ENCODE peak calls at places on chromosomes 13 and 19, in six cellular contexts. T is heart right ventricle; Y is body of pancreas; P is psoas muscle; V is adrenal gland; Q is CD8-positive, alpha-beta T cell. U is an unnamed sample.

GRCh38 chr13:30464496-30465351 is 1.0 kb downstream of the HMGB1 start:
- DNase-seq in T (peak; percentile 84), Y (peak; percentile 76), P (peak; percentile 78), V (peak; percentile 69), Q (peak; percentile 78), U (peak; percentile 87)

GRCh38 chr13:44068169-44068568 is 188.5 kb downstream of the LACC1 start:
- DNase-seq in T (no peak), Y (no peak), P (no peak), V (no peak), Q (no peak), U (no peak)

GRCh38 chr19:48398329-48399235 is 5.1 kb downstream of the GRIN2D start:
- DNase-seq in T (peak; percentile 52), Y (peak; percentile 57), P (peak; percentile 83), V (peak; percentile 58), Q (peak; percentile 79), U (peak; percentile 78)

GRCh38 chr19:17680235-17680722 is 7.9 kb downstream of the UNC13A start:
- DNase-seq in T (peak; percentile 88), Y (peak; percentile 19), P (peak; percentile 78), V (peak; percentile 84), Q (peak; percentile 31), U (peak; percentile 59)

GRCh38 chr13:100751826-100752225 is 77.2 kb upstream of the TMTC4 start:
- DNase-seq in T (no peak), Y (no peak), P (no peak), V (no peak), Q (no peak), U (no peak)

GRCh38 chr13:48896312-48896711 is 79.4 kb upstream of the FNDC3A start:
- DNase-seq in T (no peak), Y (no peak), P (no peak), V (no peak), Q (no peak), U (no peak)

GRCh38 chr13:38090913-38091312 is 221.3 kb upstream of the TRPC4 start:
- DNase-seq in T (no peak), Y (no peak), P (no peak), V (no peak), Q (no peak), U (no peak)

GRCh38 chr19:14248578-14249011 is 42.6 kb upstream of the ADGRL1 start:
- DNase-seq in T (peak; percentile 40), Y (no peak), P (no peak), V (no peak), Q (peak; percentile 24), U (peak; percentile 45)

GRCh38 chr13:42466609-42467008 is 107.3 kb upstream of the TNFSF11 start:
- DNase-seq in T (no peak), Y (no peak), P (no peak), V (no peak), Q (no peak), U (no peak)

GRCh38 chr13:62320129-62320724 is 904.6 kb upstream of the PCDH20 start:
- DNase-seq in T (no peak), Y (no peak), P (no peak), V (no peak), Q (no peak), U (no peak)

GRCh38 chr13:85724554-85725432 is 74.4 kb downstream of the SLITRK6 start:
- DNase-seq in T (no peak), Y (no peak), P (no peak), V (no peak), Q (no peak), U (no peak)

GRCh38 chr13:28679628-28680027 is 20.7 kb downstream of the POMP start:
- DNase-seq in T (no peak), Y (no peak), P (no peak), V (no peak), Q (no peak), U (no peak)

GRCh38 chr19:4172861-4173473 is 9.4 kb downstream of the SIRT6 start:
- DNase-seq in T (peak; percentile 56), Y (peak; percentile 65), P (peak; percentile 67), V (peak; percentile 57), Q (peak; percentile 77), U (peak; percentile 74)

GRCh38 chr19:29811125-29812079 is at the start of gene CCNE1:
- DNase-seq in T (peak; percentile 95), Y (peak; percentile 96), P (peak; percentile 96), V (peak; percentile 90), Q (peak; percentile 98), U (peak; percentile 96)

GRCh38 chr19:40512473-40513344 is 45.9 kb downstream of the SPTBN4 start:
- DNase-seq in T (no peak), Y (no peak), P (no peak), V (peak; percentile 40), Q (no peak), U (no peak)

GRCh38 chr19:55228015-55228391 is 560 bp downstream of the TMEM86B start:
- DNase-seq in T (peak; percentile 73), Y (no peak), P (no peak), V (no peak), Q (no peak), U (peak; percentile 28)

GRCh38 chr19:18292810-18293641 is 11.6 kb upstream of the JUND start:
- DNase-seq in T (peak; percentile 90), Y (peak; percentile 62), P (peak; percentile 85), V (peak; percentile 97), Q (peak; percentile 45), U (peak; percentile 94)

GRCh38 chr13:60572003-60572792 is 175.2 kb downstream of the TDRD3 start:
- DNase-seq in T (no peak), Y (no peak), P (no peak), V (peak; percentile 35), Q (no peak), U (no peak)

GRCh38 chr13:56893843-56894242 is 246.9 kb upstream of the PRR20A start:
- DNase-seq in T (no peak), Y (no peak), P (no peak), V (no peak), Q (no peak), U (no peak)

GRCh38 chr13:74289861-74290260 is 155.7 kb upstream of the KLF12 start:
- DNase-seq in T (no peak), Y (no peak), P (no peak), V (no peak), Q (no peak), U (no peak)

GRCh38 chr13:95100525-95101121 is 200.6 kb downstream of the ABCC4 start:
- DNase-seq in T (no peak), Y (no peak), P (no peak), V (no peak), Q (no peak), U (no peak)

GRCh38 chr19:40691421-40692211 is 1.2 kb upstream of the NUMBL start:
- DNase-seq in T (no peak), Y (peak; percentile 24), P (no peak), V (no peak), Q (no peak), U (peak; percentile 67)

GRCh38 chr13:99208185-99208584 is 7.5 kb downstream of the UBAC2 start:
- DNase-seq in T (no peak), Y (no peak), P (no peak), V (no peak), Q (no peak), U (no peak)

GRCh38 chr13:73513751-73514150 is 454.9 kb downstream of the KLF5 start:
- DNase-seq in T (no peak), Y (no peak), P (no peak), V (no peak), Q (no peak), U (no peak)

DNA sequence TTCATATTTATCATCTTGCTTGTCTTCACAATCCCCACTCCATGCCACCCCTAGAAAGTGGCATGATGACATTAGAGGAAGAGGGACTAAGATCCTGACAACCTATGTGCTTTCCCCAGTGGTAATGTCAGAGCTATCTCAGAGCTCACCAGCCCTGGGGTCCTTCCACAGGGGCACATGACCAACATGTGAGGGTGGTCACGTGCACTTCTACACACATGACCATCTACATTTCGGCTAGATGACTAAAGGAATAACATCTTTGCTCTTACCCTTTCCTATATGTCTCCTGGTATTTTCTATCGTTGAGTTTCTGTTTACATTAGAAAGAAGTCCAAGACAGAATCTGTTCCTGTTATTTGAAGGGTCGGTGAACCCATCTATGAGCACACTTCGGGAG is 46.2 kb downstream of the RFXAP start:
- DNase-seq in T (no peak), Y (no peak), P (no peak), V (no peak), Q (no peak), U (no peak)
- H3K27me3 ChIP-seq in T (no peaks in the 10 kb centered on the region), Y (no peaks in the 10 kb centered on the region), P (no peaks in the 10 kb centered on the region), V (no peaks in the 10 kb centered on the region), Q (no peaks in the 10 kb centered on the region), U (no peaks in the 10 kb centered on the region)

GRCh38 chr19:19719798-19720197 is 13.1 kb downstream of the ZNF14 start:
- DNase-seq in T (no peak), Y (no peak), P (no peak), V (no peak), Q (no peak), U (no peak)
- H3K9me3 ChIP-seq in T (peaks cover 6% of the 10 kb centered on the region), Y (peaks cover 68% of the 10 kb centered on the region), P (peaks cover 79% of the 10 kb centered on the region), V (peaks cover 73% of the 10 kb centered on the region), Q (peaks cover 54% of the 10 kb centered on the region), U (peaks cover 11% of the 10 kb centered on the region)

GRCh38 chr19:16098416-16098768 is 13.3 kb upstream of the RAB8A start:
- DNase-seq in T (no peak), Y (no peak), P (no peak), V (no peak), Q (no peak), U (no peak)
- H3K27ac ChIP-seq in T (no peak overlapping the region), Y (no peak overlapping the region), P (no peak overlapping the region), V (no peak overlapping the region), Q (no peak overlapping the region), U (no peak overlapping the region)

GRCh38 chr19:12751635-12752034 is at the start of gene BEST2:
- DNase-seq in T (no peak), Y (no peak), P (no peak), V (no peak), Q (no peak), U (no peak)
- H3K27me3 ChIP-seq in T (peaks cover 31% of the 10 kb centered on the region), Y (no peaks in the 10 kb centered on the region), P (no peaks in the 10 kb centered on the region), V (no peaks in the 10 kb centered on the region), Q (peaks cover 4% of the 10 kb centered on the region), U (no peaks in the 10 kb centered on the region)

GRCh38 chr19:56974554-56975207 is 134.2 kb upstream of the PEG3 start:
- DNase-seq in T (no peak), Y (no peak), P (no peak), V (peak; percentile 70), Q (no peak), U (no peak)

GRCh38 chr19:56976995-56977906 is 136.7 kb upstream of the PEG3 start:
- DNase-seq in T (no peak), Y (no peak), P (no peak), V (no peak), Q (no peak), U (no peak)

GRCh38 chr19:56973713-56974553 is 133.4 kb upstream of the PEG3 start:
- DNase-seq in T (no peak), Y (no peak), P (no peak), V (peak; percentile 63), Q (no peak), U (peak; percentile 83)

GRCh38 chr19:56978023-56978565 is 137.6 kb upstream of the PEG3 start:
- DNase-seq in T (no peak), Y (no peak), P (no peak), V (no peak), Q (no peak), U (peak; percentile 73)

DNA sequence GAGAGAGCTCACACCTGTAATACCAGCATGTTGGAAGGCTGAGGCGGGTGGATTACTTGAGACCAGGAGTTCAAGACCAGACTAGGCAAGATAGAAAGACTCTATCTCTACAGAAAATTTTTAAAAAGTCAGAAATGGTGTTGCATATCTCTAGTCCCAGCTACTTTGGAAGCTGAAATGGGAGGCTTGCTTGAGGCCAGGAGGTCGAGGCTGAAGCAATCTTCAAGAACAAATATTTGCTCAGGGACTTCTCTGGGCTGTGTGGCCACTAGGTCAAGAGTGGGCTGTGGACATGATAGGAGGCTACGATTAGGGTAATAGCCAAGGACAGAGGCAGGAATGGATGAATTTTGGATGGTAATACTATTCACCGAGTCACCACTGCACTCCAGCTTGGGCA is 135.8 kb upstream of the PEG3 start:
- DNase-seq in T (no peak), Y (no peak), P (no peak), V (no peak), Q (no peak), U (no peak)
- H3K9me3 ChIP-seq in T (no peaks in the 10 kb centered on the region), Y (no peaks in the 10 kb centered on the region), P (no peaks in the 10 kb centered on the region), V (no peaks in the 10 kb centered on the region), Q (peaks cover 4% of the 10 kb centered on the region), U (no peaks in the 10 kb centered on the region)

U was measured in ovary.